ENCODE peak calls at places on chromosome 2, in seven cellular contexts. Y, U, X, P, O, A and D are unnamed samples.

GRCh38 chr2:15472133-15472532 is 89.0 kb downstream of the NBAS start:
- DNase-seq in Y (no peak), U (no peak), X (peak), P (no peak), O (no peak), A (no peak), D (no peak)

GRCh38 chr2:209425082-209426071 is 1.5 kb downstream of the MAP2 start:
- DNase-seq in Y (peak), U (no peak), X (peak), P (no peak), O (peak), A (peak), D (peak)

GRCh38 chr2:238271061-238271554 is 17.3 kb downstream of the PER2 start:
- DNase-seq in Y (no peak), U (peak), X (no peak), P (no peak), O (no peak), A (no peak), D (no peak)

GRCh38 chr2:229454934-229455631 is 184.0 kb upstream of the PID1 start:
- DNase-seq in Y (no peak), U (no peak), X (peak), P (no peak), O (peak), A (no peak), D (peak)

GRCh38 chr2:158724803-158725271 is 70.3 kb upstream of the DAPL1 start:
- DNase-seq in Y (no peak), U (peak), X (no peak), P (no peak), O (no peak), A (no peak), D (no peak)

GRCh38 chr2:9656270-9656766 is 25.5 kb upstream of the YWHAQ start:
- DNase-seq in Y (no peak), U (no peak), X (peak), P (no peak), O (peak), A (no peak), D (peak)

GRCh38 chr2:239290618-239291504 is 110.0 kb downstream of the HDAC4 start:
- DNase-seq in Y (peak), U (no peak), X (no peak), P (no peak), O (no peak), A (peak), D (peak)

GRCh38 chr2:199019898-199020507 is 437.7 kb downstream of the SATB2 start:
- DNase-seq in Y (no peak), U (no peak), X (peak), P (no peak), O (peak), A (peak), D (peak)

GRCh38 chr2:232420463-232421188 is 14.0 kb downstream of the ALPG start:
- DNase-seq in Y (peak), U (peak), X (no peak), P (no peak), O (no peak), A (peak), D (no peak)

GRCh38 chr2:222864296-222864695 is 3.5 kb downstream of the ACSL3 start:
- DNase-seq in Y (no peak), U (no peak), X (peak), P (no peak), O (peak), A (no peak), D (peak)

GRCh38 chr2:39646267-39646666 is 19.4 kb upstream of the TMEM178A start:
- DNase-seq in Y (no peak), U (no peak), X (no peak), P (no peak), O (no peak), A (no peak), D (no peak)

GRCh38 chr2:80293026-80293425 is 11.5 kb downstream of the LRRTM1 start:
- DNase-seq in Y (no peak), U (no peak), X (no peak), P (no peak), O (no peak), A (no peak), D (no peak)

GRCh38 chr2:129255610-129256313 is 723.7 kb upstream of the RAB6C start:
- DNase-seq in Y (no peak), U (no peak), X (no peak), P (no peak), O (no peak), A (no peak), D (no peak)

GRCh38 chr2:28610583-28611201 is 114.8 kb downstream of the PLB1 start:
- DNase-seq in Y (no peak), U (peak), X (peak), P (no peak), O (peak), A (no peak), D (peak)

GRCh38 chr2:110896226-110896625 is 163.9 kb downstream of the ACOXL start:
- DNase-seq in Y (no peak), U (no peak), X (no peak), P (no peak), O (no peak), A (no peak), D (no peak)

GRCh38 chr2:109683452-109683851 is 69.3 kb downstream of the SOWAHC start:
- DNase-seq in Y (no peak), U (no peak), X (no peak), P (no peak), O (no peak), A (no peak), D (no peak)

GRCh38 chr2:163471947-163472346 is 263.9 kb downstream of the FIGN start:
- DNase-seq in Y (no peak), U (no peak), X (peak), P (no peak), O (peak), A (peak), D (peak)

GRCh38 chr2:56333812-56334485 is 150.2 kb downstream of the CCDC85A start:
- DNase-seq in Y (no peak), U (no peak), X (no peak), P (no peak), O (no peak), A (no peak), D (no peak)

GRCh38 chr2:64595397-64596160 is 58.1 kb downstream of the SERTAD2 start:
- DNase-seq in Y (no peak), U (no peak), X (peak), P (no peak), O (no peak), A (peak), D (peak)

GRCh38 chr2:201057089-201057499 is 14.4 kb downstream of the HYCC2 start:
- DNase-seq in Y (no peak), U (no peak), X (peak), P (no peak), O (peak), A (no peak), D (peak)

GRCh38 chr2:133262888-133263287 is 305.4 kb downstream of the NCKAP5 start:
- DNase-seq in Y (no peak), U (no peak), X (peak), P (no peak), O (no peak), A (no peak), D (peak)

GRCh38 chr2:110173523-110173922 is 31.3 kb downstream of the NPHP1 start:
- DNase-seq in Y (no peak), U (no peak), X (peak), P (no peak), O (no peak), A (no peak), D (peak)

GRCh38 chr2:210502997-210503621 is 26.6 kb upstream of the LANCL1 start:
- DNase-seq in Y (peak), U (peak), X (peak), P (peak), O (peak), A (peak), D (peak)

GRCh38 chr2:59333007-59333406 is 1091.9 kb upstream of the FANCL start:
- DNase-seq in Y (no peak), U (no peak), X (no peak), P (no peak), O (no peak), A (no peak), D (no peak)

GRCh38 chr2:159256159-159256558 is 30.3 kb downstream of the WDSUB1 start:
- DNase-seq in Y (no peak), U (no peak), X (peak), P (no peak), O (no peak), A (no peak), D (peak)

GRCh38 chr2:152491139-152491472 is 156.1 kb downstream of the FMNL2 start:
- DNase-seq in Y (peak), U (no peak), X (no peak), P (no peak), O (no peak), A (no peak), D (no peak)

GRCh38 chr2:182618672-182619079 is 97.4 kb upstream of the DNAJC10 start:
- DNase-seq in Y (no peak), U (no peak), X (peak), P (no peak), O (no peak), A (no peak), D (peak)

GRCh38 chr2:32235315-32235714 is 29.4 kb downstream of the NLRC4 start:
- DNase-seq in Y (no peak), U (no peak), X (peak), P (no peak), O (peak), A (no peak), D (peak)

GRCh38 chr2:119823734-119824334 is 64.1 kb downstream of the PTPN4 start:
- DNase-seq in Y (no peak), U (no peak), X (peak), P (no peak), O (peak), A (peak), D (peak)

GRCh38 chr2:138028538-138028937 is 64.3 kb downstream of the HNMT start:
- DNase-seq in Y (no peak), U (no peak), X (no peak), P (no peak), O (no peak), A (no peak), D (no peak)

GRCh38 chr2:160936407-160936806 is 223.8 kb upstream of the TANK start:
- DNase-seq in Y (no peak), U (no peak), X (no peak), P (no peak), O (no peak), A (no peak), D (no peak)

GRCh38 chr2:106147665-106148064 is 46.4 kb downstream of the UXS1 start:
- DNase-seq in Y (no peak), U (no peak), X (no peak), P (no peak), O (no peak), A (no peak), D (no peak)

GRCh38 chr2:171406044-171406443 is 27.7 kb downstream of the METTL8 start:
- DNase-seq in Y (no peak), U (no peak), X (no peak), P (no peak), O (no peak), A (no peak), D (no peak)

GRCh38 chr2:119659601-119660342 is 19.2 kb upstream of the TMEM177 start:
- DNase-seq in Y (no peak), U (peak), X (peak), P (no peak), O (peak), A (peak), D (peak)

GRCh38 chr2:118185210-118186109 is 97.2 kb downstream of the INSIG2 start:
- DNase-seq in Y (peak), U (peak), X (peak), P (peak), O (peak), A (peak), D (peak)

GRCh38 chr2:165772183-165772582 is 21.9 kb downstream of the GALNT3 start:
- DNase-seq in Y (no peak), U (no peak), X (no peak), P (no peak), O (no peak), A (no peak), D (no peak)

GRCh38 chr2:37189452-37190153 is 1.1 kb upstream of the SULT6B1 start:
- DNase-seq in Y (no peak), U (no peak), X (peak), P (no peak), O (peak), A (no peak), D (peak)

DNA sequence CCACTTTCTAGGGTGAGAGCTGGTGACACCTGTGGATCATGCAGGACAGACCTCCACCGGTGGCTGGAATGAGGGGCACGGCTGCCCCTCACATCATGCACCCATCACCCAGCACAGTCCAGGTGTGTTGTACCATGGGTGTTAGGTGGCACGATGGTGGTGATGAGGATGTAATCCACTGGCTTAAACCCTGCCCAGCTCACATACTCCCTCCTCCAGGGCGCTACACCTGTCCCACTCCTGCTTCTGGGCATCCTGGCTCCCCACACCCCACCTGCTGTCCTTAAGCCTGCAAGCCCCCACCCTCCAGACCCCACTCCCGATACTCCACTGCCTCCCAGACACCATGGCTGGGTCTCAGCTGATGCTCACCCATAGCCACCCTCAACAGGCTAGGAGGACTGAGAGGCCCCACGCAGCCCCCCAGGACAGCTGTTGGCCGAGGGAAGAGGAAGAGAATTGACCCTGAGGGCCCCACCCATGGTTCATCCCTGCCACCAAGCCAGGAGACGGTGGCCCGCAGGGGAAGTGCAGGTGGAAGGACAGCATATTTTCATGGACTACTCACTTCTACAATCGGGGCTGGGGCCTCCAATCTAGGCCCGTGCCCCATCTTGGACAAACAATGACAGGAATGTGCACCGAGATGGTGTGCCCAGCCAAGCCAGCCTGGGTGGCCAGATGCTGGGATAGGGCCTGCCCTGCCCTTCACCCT is 34.3 kb downstream of the MAL start:
- DNase-seq in Y (no peak), U (peak), X (no peak), P (no peak), O (no peak), A (no peak), D (no peak)
- TF ChIP-seq CTCF in Y (no peak), U (no peak), X (no peak), P (no peak), O (no peak), A (no peak), D (no peak)

DNA sequence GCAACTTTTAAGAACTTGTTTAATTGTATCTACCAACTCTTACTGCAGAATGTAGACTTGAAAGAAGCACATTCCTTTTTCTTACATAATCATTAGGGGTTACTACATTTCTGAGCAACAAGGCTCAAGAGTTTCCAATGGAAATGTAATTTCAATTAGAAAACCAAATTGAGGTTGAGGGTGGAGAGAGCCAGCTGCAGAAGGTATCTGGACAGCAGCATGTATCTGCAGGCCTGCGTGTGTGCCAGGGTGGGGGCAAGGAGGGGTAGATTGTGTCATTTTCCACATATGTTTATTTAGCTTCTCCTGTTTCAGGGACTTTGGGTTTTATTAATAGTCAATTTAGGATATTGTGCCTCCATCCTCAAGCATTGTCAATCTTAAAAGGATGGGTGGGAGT is 151.2 kb downstream of the RPIA start:
- DNase-seq in Y (no peak), U (no peak), X (peak), P (no peak), O (no peak), A (no peak), D (no peak)
- H3K4me3 ChIP-seq in Y (no peak), U (no peak), X (no peak), P (no peak), O (no peak), A (no peak), D (no peak)

DNA sequence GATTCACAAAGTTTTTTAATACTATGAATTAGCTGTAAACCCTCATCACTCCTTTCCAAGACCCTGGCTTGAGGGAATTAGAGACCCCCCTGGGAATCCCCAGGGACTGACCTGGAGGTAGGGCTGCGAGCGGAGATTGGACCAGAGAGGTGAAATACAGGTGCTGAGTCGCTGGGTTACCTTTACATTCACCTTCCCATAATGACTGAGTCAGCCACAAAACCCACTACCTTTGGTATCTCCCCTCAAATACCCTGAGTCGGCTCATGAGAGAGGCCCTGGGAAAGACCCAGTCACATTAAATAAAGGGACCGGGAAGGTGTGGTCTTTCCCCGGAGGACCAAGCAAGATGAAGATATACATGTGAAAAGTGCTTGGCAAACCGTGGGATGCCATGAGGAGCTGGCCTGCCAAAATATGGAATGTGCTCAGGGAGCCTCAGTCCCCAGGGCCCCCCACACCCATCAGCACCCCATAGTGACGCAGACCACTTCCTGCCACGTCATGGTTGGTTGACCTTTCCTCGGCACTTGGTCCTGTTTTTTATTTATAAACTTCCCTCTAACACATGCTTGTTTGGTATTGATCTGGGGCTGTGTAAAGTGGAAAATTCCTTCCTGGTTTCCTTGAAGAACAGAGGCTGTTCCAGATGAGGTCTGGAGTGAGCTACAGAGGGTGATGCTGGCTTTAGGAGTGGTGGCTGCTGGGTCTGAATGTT is 51.4 kb downstream of the IL1RL2 start:
- DNase-seq in Y (no peak), U (no peak), X (peak), P (no peak), O (peak), A (no peak), D (peak)
- TF ChIP-seq CTCF in Y (no peak), U (no peak), X (no peak), P (no peak), O (no peak), A (no peak), D (no peak)

GRCh38 chr2:26691881-26692813 is at the start of gene KCNK3:
- DNase-seq in Y (no peak), U (peak), X (peak), P (no peak), O (no peak), A (peak), D (no peak)
- H3K4me3 ChIP-seq in Y (peak), U (peak), X (no peak), P (peak), O (peak), A (peak), D (peak)

DNA sequence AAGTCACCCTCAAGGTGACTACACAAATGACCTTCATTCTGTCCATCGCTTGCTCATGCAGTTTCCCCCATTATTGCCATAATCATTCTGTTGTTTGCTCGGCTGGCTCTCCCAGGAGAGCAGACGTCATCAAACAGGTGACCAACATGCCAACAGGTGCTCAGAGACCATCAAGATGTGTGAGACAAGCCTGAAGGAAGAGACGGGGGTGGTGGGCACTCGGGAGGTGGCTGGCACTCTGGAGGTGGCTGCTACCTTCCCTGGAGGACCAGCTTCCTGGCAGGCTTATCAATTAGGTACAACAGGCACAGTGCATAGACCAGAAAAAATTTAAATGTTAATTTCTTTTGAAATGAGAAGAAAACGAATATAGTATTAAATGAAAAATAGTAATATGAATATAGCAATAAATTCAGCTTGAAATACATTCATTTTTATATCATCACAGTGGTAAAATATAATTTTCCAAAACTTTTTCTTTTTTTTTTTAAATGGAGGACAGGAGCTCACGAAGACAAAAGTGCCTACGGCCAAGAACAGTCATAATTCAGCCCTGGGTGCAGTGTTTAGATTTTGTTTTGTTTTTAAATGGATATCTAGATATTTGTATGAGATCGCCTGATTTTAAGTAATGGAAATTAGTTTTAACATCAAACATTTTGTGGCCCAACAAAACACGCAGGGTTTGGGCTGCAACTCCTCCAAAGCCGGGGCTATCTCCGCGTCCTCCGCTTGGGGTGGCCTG is 16.9 kb upstream of the HAAO start:
- DNase-seq in Y (no peak), U (no peak), X (peak), P (no peak), O (no peak), A (no peak), D (no peak)
- TF ChIP-seq CTCF in Y (no peak), U (no peak), X (peak), P (no peak), O (peak), A (no peak), D (peak)